ENCODE peak calls at places on chromosome 3, in ten cellular contexts. M is cardiac muscle cell; Q is CD4-positive, CD25-positive, alpha-beta regulatory T cell; Y is A549; G is prostate gland; U is SK-N-MC; A is SK-N-SH; X is lower lobe of right lung; I is heart left ventricle; W is kidney. T is an unnamed sample. For H3K9me3, the result is how much of the 10 kb centered on the place peaks cover.

GRCh38 chr3:101827211-101828174 is 21.8 kb upstream of the NFKBIZ start:
- DNase-seq in M (peak), Q (peak), Y (peak), G (peak), U (no peak), A (peak), X (peak), I (peak), W (peak), T (peak)

GRCh38 chr3:31054032-31054431 is 159.6 kb upstream of the GADL1 start:
- DNase-seq in M (no peak), Q (no peak), Y (no peak), G (no peak), U (no peak), A (no peak), X (no peak), I (no peak), W (no peak), T (no peak)

GRCh38 chr3:114504941-114505632 is 211.3 kb downstream of the TIGIT start:
- DNase-seq in M (no peak), Q (no peak), Y (no peak), G (no peak), U (no peak), A (no peak), X (no peak), I (no peak), W (no peak), T (no peak)

GRCh38 chr3:45571969-45572368 is 22.6 kb upstream of the LIMD1 start:
- DNase-seq in M (no peak), Q (no peak), Y (no peak), G (no peak), U (no peak), A (no peak), X (no peak), I (no peak), W (no peak), T (no peak)

GRCh38 chr3:187684880-187685279 is 14.7 kb upstream of the SST start:
- DNase-seq in M (no peak), Q (no peak), Y (no peak), G (no peak), U (no peak), A (no peak), X (no peak), I (no peak), W (no peak), T (no peak)

GRCh38 chr3:111735271-111735758 is 123.8 kb upstream of the PHLDB2 start:
- DNase-seq in M (peak), Q (no peak), Y (peak), G (no peak), U (no peak), A (no peak), X (no peak), I (no peak), W (no peak), T (no peak)

GRCh38 chr3:143571548-143571947 is 276.7 kb downstream of the SLC9A9 start:
- DNase-seq in M (no peak), Q (no peak), Y (no peak), G (no peak), U (no peak), A (no peak), X (no peak), I (no peak), W (no peak), T (no peak)

GRCh38 chr3:62818347-62818746 is 56.9 kb downstream of the CADPS start:
- DNase-seq in M (no peak), Q (no peak), Y (no peak), G (no peak), U (no peak), A (no peak), X (no peak), I (no peak), W (no peak), T (no peak)

GRCh38 chr3:194204793-194205065 is 68.8 kb downstream of the HES1 start:
- DNase-seq in M (no peak), Q (no peak), Y (no peak), G (peak), U (no peak), A (no peak), X (no peak), I (no peak), W (no peak), T (no peak)

GRCh38 chr3:181723568-181724431 is 12.1 kb downstream of the SOX2 start:
- DNase-seq in M (no peak), Q (no peak), Y (no peak), G (no peak), U (no peak), A (no peak), X (no peak), I (no peak), W (no peak), T (no peak)

GRCh38 chr3:105466072-105466471 is 99.4 kb downstream of the ALCAM start:
- DNase-seq in M (no peak), Q (no peak), Y (no peak), G (no peak), U (no peak), A (no peak), X (no peak), I (no peak), W (no peak), T (no peak)

GRCh38 chr3:159455741-159456181 is 532.9 kb upstream of the IL12A start:
- DNase-seq in M (no peak), Q (no peak), Y (no peak), G (no peak), U (no peak), A (no peak), X (no peak), I (no peak), W (no peak), T (no peak)

GRCh38 chr3:32870373-32871091 is 52.7 kb downstream of the TRIM71 start:
- DNase-seq in M (no peak), Q (no peak), Y (no peak), G (no peak), U (no peak), A (no peak), X (no peak), I (no peak), W (no peak), T (no peak)

GRCh38 chr3:82100378-82100777 is 338.9 kb upstream of the GBE1 start:
- DNase-seq in M (peak), Q (no peak), Y (peak), G (no peak), U (no peak), A (no peak), X (no peak), I (peak), W (no peak), T (no peak)

GRCh38 chr3:47954562-47954961 is 61.7 kb downstream of the MAP4 start:
- DNase-seq in M (peak), Q (no peak), Y (no peak), G (no peak), U (no peak), A (peak), X (no peak), I (no peak), W (no peak), T (no peak)

GRCh38 chr3:169771651-169772529 is 1.3 kb upstream of the MYNN start:
- DNase-seq in M (peak), Q (peak), Y (peak), G (peak), U (peak), A (peak), X (peak), I (peak), W (peak), T (peak)

GRCh38 chr3:127491909-127492308 is 98.6 kb downstream of the TPRA1 start:
- DNase-seq in M (no peak), Q (no peak), Y (no peak), G (peak), U (no peak), A (no peak), X (no peak), I (no peak), W (no peak), T (no peak)

GRCh38 chr3:127495821-127496220 is 94.7 kb downstream of the TPRA1 start:
- DNase-seq in M (no peak), Q (no peak), Y (no peak), G (no peak), U (no peak), A (no peak), X (no peak), I (no peak), W (no peak), T (no peak)

GRCh38 chr3:127492426-127492825 is 98.1 kb downstream of the TPRA1 start:
- DNase-seq in M (no peak), Q (no peak), Y (no peak), G (no peak), U (no peak), A (no peak), X (no peak), I (no peak), W (no peak), T (no peak)

GRCh38 chr3:127496256-127496655 is 94.3 kb downstream of the TPRA1 start:
- DNase-seq in M (no peak), Q (no peak), Y (no peak), G (no peak), U (no peak), A (no peak), X (no peak), I (no peak), W (no peak), T (no peak)

DNA sequence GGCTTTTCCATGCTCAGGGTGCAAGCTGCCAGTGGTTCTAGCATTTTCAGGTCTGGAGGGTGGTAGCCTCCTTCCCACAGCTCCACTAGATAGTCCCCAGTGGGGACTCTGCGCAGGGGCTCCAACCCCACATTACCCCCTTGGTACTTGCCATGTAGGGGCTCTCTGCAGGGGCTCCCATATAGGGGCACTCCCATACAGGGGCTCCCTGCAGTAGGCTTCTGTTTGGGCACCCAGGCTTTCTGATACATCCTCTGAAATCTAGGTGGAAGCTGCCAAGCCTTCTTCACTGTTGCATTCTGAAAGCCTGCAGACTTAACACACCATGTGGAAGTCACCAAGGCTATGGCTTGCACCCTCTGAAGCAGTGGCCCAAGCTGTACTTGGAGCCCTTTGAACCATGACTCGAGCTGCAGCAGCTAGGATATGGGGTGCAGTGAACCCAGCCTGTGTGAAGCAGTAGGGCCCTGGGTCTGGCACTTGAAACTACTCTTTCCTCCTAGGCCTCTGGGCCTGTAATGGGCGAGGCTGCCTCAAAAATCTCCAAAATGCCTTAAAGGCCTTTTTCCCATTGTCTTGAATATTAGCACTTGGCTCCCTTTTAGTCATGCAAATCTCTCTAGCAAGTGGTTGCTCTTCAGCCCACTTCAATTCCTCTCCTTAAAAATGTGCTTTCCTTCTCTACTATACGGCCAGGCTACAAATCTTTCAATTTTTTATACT is 96.4 kb downstream of the TPRA1 start:
- DNase-seq in M (no peak), Q (no peak), Y (no peak), G (no peak), U (no peak), A (no peak), X (no peak), I (no peak), W (no peak), T (no peak)
- H3K9me3 ChIP-seq in M (under half), Q (under half), Y (under half), G (under half), U (under half), A (under half), X (under half), I (under half), W (under half), T (under half)

GRCh38 chr3:61704807-61705206 is 143.4 kb downstream of the PTPRG start:
- DNase-seq in M (peak), Q (no peak), Y (no peak), G (no peak), U (no peak), A (no peak), X (no peak), I (no peak), W (no peak), T (no peak)

GRCh38 chr3:61701019-61701418 is 139.6 kb downstream of the PTPRG start:
- DNase-seq in M (no peak), Q (no peak), Y (no peak), G (no peak), U (no peak), A (no peak), X (no peak), I (no peak), W (no peak), T (no peak)

GRCh38 chr3:61702453-61702852 is 141.1 kb downstream of the PTPRG start:
- DNase-seq in M (no peak), Q (no peak), Y (no peak), G (no peak), U (no peak), A (no peak), X (no peak), I (no peak), W (no peak), T (no peak)

GRCh38 chr3:61699622-61700021 is 138.3 kb downstream of the PTPRG start:
- DNase-seq in M (no peak), Q (no peak), Y (no peak), G (no peak), U (no peak), A (no peak), X (no peak), I (no peak), W (no peak), T (no peak)
- H3K4me3 ChIP-seq in M (no peak), Q (no peak), Y (no peak), G (no peak), U (no peak), A (no peak), X (no peak), I (no peak), W (no peak), T (no peak)

GRCh38 chr3:190865419-190865818 is 2.9 kb upstream of the GMNC start:
- DNase-seq in M (no peak), Q (no peak), Y (no peak), G (no peak), U (no peak), A (no peak), X (no peak), I (no peak), W (no peak), T (no peak)

GRCh38 chr3:190862209-190863118 is at the start of gene GMNC:
- DNase-seq in M (peak), Q (no peak), Y (peak), G (peak), U (no peak), A (peak), X (peak), I (peak), W (peak), T (no peak)

GRCh38 chr3:190863119-190863465 is 598 bp upstream of the GMNC start:
- DNase-seq in M (no peak), Q (no peak), Y (no peak), G (no peak), U (no peak), A (no peak), X (no peak), I (no peak), W (no peak), T (no peak)

GRCh38 chr3:190864002-190864401 is 1.5 kb upstream of the GMNC start:
- DNase-seq in M (no peak), Q (no peak), Y (no peak), G (no peak), U (no peak), A (no peak), X (no peak), I (peak), W (no peak), T (no peak)

DNA sequence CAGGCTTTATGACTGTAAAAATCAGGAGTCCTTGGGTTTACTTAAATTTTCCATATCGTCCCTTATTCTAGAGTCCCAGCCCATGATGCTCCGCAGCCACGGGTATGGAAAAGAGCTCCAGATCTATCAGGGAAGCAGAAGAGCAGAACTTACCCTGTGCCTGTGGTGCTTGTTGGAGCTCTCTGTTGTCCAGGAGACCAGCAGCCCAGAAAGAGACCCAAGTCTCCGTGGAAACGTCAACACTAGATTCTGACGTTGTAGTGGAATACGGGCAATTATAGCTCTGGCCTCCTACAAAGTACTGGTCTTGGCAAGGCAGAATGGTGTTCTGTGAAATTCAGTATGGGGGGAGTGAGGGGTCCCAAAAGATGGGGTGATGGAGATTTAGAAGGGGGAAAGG is 2.0 kb downstream of the GMNC start:
- DNase-seq in M (no peak), Q (no peak), Y (no peak), G (no peak), U (no peak), A (no peak), X (no peak), I (no peak), W (no peak), T (no peak)
- H3K9me3 ChIP-seq in M (under half), Q (under half), Y (under half), G (under half), U (under half), A (under half), X (under half), I (under half), W (under half), T (under half)

GRCh38 chr3:100260685-100261480 is at the start of gene TBC1D23:
- DNase-seq in M (peak), Q (peak), Y (peak), G (peak), U (peak), A (peak), X (peak), I (peak), W (peak), T (peak)

GRCh38 chr3:100264242-100264641 is 3.5 kb downstream of the TBC1D23 start:
- DNase-seq in M (no peak), Q (no peak), Y (no peak), G (no peak), U (no peak), A (no peak), X (no peak), I (no peak), W (no peak), T (no peak)

GRCh38 chr3:100265016-100265415 is 4.2 kb downstream of the TBC1D23 start:
- DNase-seq in M (no peak), Q (no peak), Y (no peak), G (no peak), U (no peak), A (no peak), X (no peak), I (no peak), W (no peak), T (no peak)

GRCh38 chr3:100261481-100261903 is 700 bp downstream of the TBC1D23 start:
- DNase-seq in M (peak), Q (no peak), Y (no peak), G (no peak), U (no peak), A (no peak), X (no peak), I (no peak), W (no peak), T (no peak)

DNA sequence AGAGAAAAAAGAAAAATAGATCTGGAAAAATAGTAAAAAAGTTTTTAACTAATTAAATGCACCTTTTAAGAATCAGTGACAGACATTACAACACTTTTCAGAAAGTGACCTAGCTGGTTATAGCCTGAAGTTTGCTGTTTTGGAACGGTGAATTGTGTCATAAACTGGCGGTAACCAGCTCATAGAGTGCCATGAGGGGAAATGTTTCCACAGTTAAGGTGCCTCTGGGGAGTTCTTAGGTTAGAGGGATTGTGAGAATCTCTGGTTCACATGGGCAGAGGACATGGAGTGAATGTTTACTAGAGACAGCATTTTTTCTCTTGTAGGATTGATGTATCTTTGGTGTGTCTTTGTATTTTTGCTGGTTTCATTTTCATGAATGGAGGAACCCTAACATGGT is 2.8 kb downstream of the TBC1D23 start:
- DNase-seq in M (no peak), Q (no peak), Y (no peak), G (no peak), U (no peak), A (no peak), X (no peak), I (no peak), W (no peak), T (no peak)
- H3K4me3 ChIP-seq in M (no peak), Q (no peak), Y (no peak), G (no peak), U (no peak), A (no peak), X (no peak), I (no peak), W (peak), T (no peak)

GRCh38 chr3:7332696-7333095 is 471.8 kb downstream of the GRM7 start:
- DNase-seq in M (no peak), Q (no peak), Y (no peak), G (no peak), U (no peak), A (no peak), X (no peak), I (no peak), W (no peak), T (no peak)
- H3K9me3 ChIP-seq in M (under half), Q (under half), Y (under half), G (under half), U (under half), A (under half), X (under half), I (under half), W (under half), T (under half)

GRCh38 chr3:10596746-10597448 is 91.5 kb upstream of the ATP2B2 start:
- DNase-seq in M (no peak), Q (no peak), Y (no peak), G (no peak), U (no peak), A (no peak), X (no peak), I (no peak), W (no peak), T (no peak)
- H3K4me3 ChIP-seq in M (no peak), Q (no peak), Y (no peak), G (no peak), U (no peak), A (no peak), X (no peak), I (no peak), W (no peak), T (no peak)

GRCh38 chr3:152037953-152038352 is 164.5 kb downstream of the SUCNR1 start:
- DNase-seq in M (no peak), Q (no peak), Y (no peak), G (no peak), U (no peak), A (no peak), X (no peak), I (no peak), W (no peak), T (no peak)

GRCh38 chr3:152040319-152040718 is 166.9 kb downstream of the SUCNR1 start:
- DNase-seq in M (no peak), Q (no peak), Y (no peak), G (no peak), U (no peak), A (no peak), X (no peak), I (no peak), W (no peak), T (no peak)

GRCh38 chr3:152037304-152037703 is 163.9 kb downstream of the SUCNR1 start:
- DNase-seq in M (no peak), Q (no peak), Y (no peak), G (no peak), U (no peak), A (no peak), X (no peak), I (no peak), W (no peak), T (no peak)

GRCh38 chr3:152038491-152038890 is 165.0 kb downstream of the SUCNR1 start:
- DNase-seq in M (no peak), Q (no peak), Y (no peak), G (no peak), U (no peak), A (no peak), X (no peak), I (no peak), W (no peak), T (no peak)

GRCh38 chr3:152039887-152040286 is 166.4 kb downstream of the SUCNR1 start:
- DNase-seq in M (no peak), Q (no peak), Y (no peak), G (no peak), U (no peak), A (no peak), X (no peak), I (no peak), W (no peak), T (no peak)
- H3K9me3 ChIP-seq in M (under half), Q (under half), Y (under half), G (under half), U (under half), A (under half), X (under half), I (under half), W (under half), T (under half)